ENCODE peak calls at places on chromosomes 16 and 17, in nine cellular contexts. P is prostate gland; O is right lobe of liver; L is ovary; A is cardiac muscle cell; V is fibroblast of lung; C is CD4-positive, CD25-positive, alpha-beta regulatory T cell; M is right cardiac atrium; I is aorta. T is an unnamed sample. For H3K4me1, the result is how much of the 10 kb centered on the place peaks cover.

GRCh38 chr16:1941162-1941923 is 1.7 kb downstream of the MSRB1 start:
- DNase-seq in I (no peak), P (no peak), M (no peak), C (no peak), O (peak), A (no peak), L (no peak), V (peak), T (no peak)

GRCh38 chr16:56136256-56136655 is 55.0 kb upstream of the GNAO1 start:
- DNase-seq in I (no peak), P (no peak), L (no peak), V (no peak), C (no peak), O (no peak), M (no peak), A (no peak), T (no peak)

GRCh38 chr16:75922250-75922649 is 196.0 kb upstream of the CPHXL start:
- DNase-seq in I (no peak), A (no peak), P (no peak), L (no peak), V (no peak), M (no peak), C (no peak), O (no peak), T (no peak)

GRCh38 chr17:15213381-15214087 is 51.6 kb downstream of the PMP22 start:
- DNase-seq in L (no peak), I (no peak), C (peak), M (no peak), A (peak), P (no peak), O (no peak), V (peak), T (no peak)

GRCh38 chr17:65914784-65915342 is 277.1 kb downstream of the CEP112 start:
- DNase-seq in L (no peak), V (no peak), M (no peak), A (no peak), C (peak), O (no peak), I (no peak), P (no peak), T (peak)

GRCh38 chr17:34306466-34306865 is 12.8 kb upstream of the CCL8 start:
- DNase-seq in C (no peak), O (no peak), P (no peak), L (no peak), V (peak), I (no peak), A (peak), M (no peak), T (no peak)

GRCh38 chr17:72433797-72434196 is 313.0 kb downstream of the SOX9 start:
- DNase-seq in V (no peak), I (no peak), C (no peak), P (no peak), L (no peak), A (no peak), O (no peak), M (no peak), T (no peak)

GRCh38 chr16:75264999-75265910 is 13.8 kb upstream of the BCAR1 start:
- DNase-seq in A (no peak), L (peak), O (peak), I (peak), C (no peak), P (peak), V (no peak), M (no peak), T (no peak)

GRCh38 chr17:60321336-60322055 is 70.4 kb downstream of the USP32 start:
- DNase-seq in P (no peak), M (no peak), I (no peak), A (no peak), C (no peak), O (no peak), L (no peak), V (no peak), T (no peak)

GRCh38 chr17:82400830-82401229 is 17.3 kb upstream of the HEXD start:
- DNase-seq in A (no peak), L (no peak), M (no peak), I (peak), O (no peak), C (peak), V (no peak), P (no peak), T (no peak)

GRCh38 chr17:81676906-81677305 is 6.7 kb downstream of the ARL16 start:
- DNase-seq in A (no peak), L (no peak), P (no peak), C (no peak), O (peak), M (no peak), I (no peak), V (no peak), T (no peak)

GRCh38 chr16:16945207-16945606 is 525.6 kb downstream of the XYLT1 start:
- DNase-seq in C (no peak), O (no peak), L (no peak), V (no peak), M (no peak), P (no peak), A (no peak), I (no peak), T (no peak)

GRCh38 chr16:19935696-19936095 is 51.0 kb upstream of the GPRC5B start:
- DNase-seq in P (no peak), C (no peak), I (no peak), V (no peak), A (no peak), L (no peak), O (no peak), M (peak), T (no peak)

GRCh38 chr17:59154335-59154720 is 658 bp downstream of the SKA2 start:
- DNase-seq in C (peak), V (peak), A (peak), M (peak), O (no peak), L (peak), I (no peak), P (peak), T (peak)

GRCh38 chr17:6823011-6823442 is 8.5 kb downstream of the TEKT1 start:
- DNase-seq in C (no peak), A (no peak), V (peak), L (no peak), P (no peak), I (no peak), M (no peak), O (no peak), T (peak)

GRCh38 chr16:24689128-24689527 is 40.3 kb upstream of the TNRC6A start:
- DNase-seq in A (peak), L (no peak), V (peak), O (peak), I (no peak), P (no peak), C (no peak), M (peak), T (no peak)

GRCh38 chr16:83992624-83993023 is 24.6 kb downstream of the NECAB2 start:
- DNase-seq in M (peak), V (peak), P (no peak), O (no peak), L (no peak), A (no peak), C (no peak), I (peak), T (peak)

GRCh38 chr17:76690596-76691280 is 20.0 kb downstream of the MXRA7 start:
- DNase-seq in M (no peak), P (no peak), V (no peak), A (no peak), C (no peak), O (no peak), L (no peak), I (peak), T (no peak)

GRCh38 chr17:29880031-29880430 is 50.0 kb downstream of the SSH2 start:
- DNase-seq in I (no peak), L (no peak), A (no peak), C (no peak), V (no peak), P (no peak), M (no peak), O (no peak), T (no peak)

GRCh38 chr16:80852261-80852872 is 48.0 kb upstream of the CDYL2 start:
- DNase-seq in O (no peak), V (peak), A (peak), I (no peak), M (no peak), C (peak), P (no peak), L (no peak), T (peak)

GRCh38 chr17:46822388-46822921 is 4.0 kb upstream of the WNT3 start:
- DNase-seq in M (no peak), L (no peak), I (no peak), C (peak), A (no peak), P (no peak), V (no peak), O (peak), T (no peak)

GRCh38 chr16:80527297-80527696 is 13.5 kb upstream of the DYNLRB2 start:
- DNase-seq in L (no peak), P (no peak), M (no peak), C (peak), O (no peak), V (peak), A (peak), I (peak), T (peak)

GRCh38 chr16:81413245-81413990 is 31.2 kb upstream of the CMIP start:
- DNase-seq in P (no peak), A (no peak), I (no peak), O (no peak), C (no peak), M (no peak), L (no peak), V (no peak), T (no peak)

GRCh38 chr17:70017112-70017511 is 57.9 kb upstream of the KCNJ16 start:
- DNase-seq in M (no peak), O (no peak), V (no peak), C (no peak), P (no peak), I (no peak), A (no peak), L (no peak), T (no peak)

GRCh38 chr17:51499906-51500305 is 239.6 kb downstream of the UTP18 start:
- DNase-seq in A (no peak), O (no peak), V (no peak), L (no peak), P (no peak), C (no peak), I (no peak), M (no peak), T (no peak)

GRCh38 chr17:8692916-8693315 is 51.7 kb downstream of the CCDC42 start:
- DNase-seq in P (no peak), M (no peak), O (no peak), C (no peak), V (no peak), L (no peak), A (no peak), I (no peak), T (no peak)

GRCh38 chr16:85317704-85318103 is 205.4 kb upstream of the CIBAR2 start:
- DNase-seq in C (no peak), P (no peak), I (no peak), M (no peak), O (no peak), A (no peak), L (no peak), V (no peak), T (no peak)

GRCh38 chr16:85314633-85315032 is 202.4 kb upstream of the CIBAR2 start:
- DNase-seq in P (no peak), A (no peak), C (no peak), M (no peak), L (no peak), V (no peak), O (no peak), I (no peak), T (no peak)

GRCh38 chr16:85316944-85317343 is 204.7 kb upstream of the CIBAR2 start:
- DNase-seq in O (no peak), A (peak), P (no peak), L (no peak), I (no peak), M (no peak), V (no peak), C (no peak), T (no peak)

GRCh38 chr16:85316321-85316919 is 204.1 kb upstream of the CIBAR2 start:
- DNase-seq in I (peak), C (peak), M (peak), O (peak), A (peak), V (peak), L (no peak), P (peak), T (peak)

GRCh38 chr16:85315871-85316270 is 203.6 kb upstream of the CIBAR2 start:
- DNase-seq in I (no peak), O (no peak), L (no peak), P (no peak), V (no peak), M (no peak), C (no peak), A (no peak), T (no peak)
- H3K4me1 ChIP-seq in I (under half), O (under half), L (under half), P (under half), V (under half), M (under half), C (under half), A (half or more), T (under half)

DNA sequence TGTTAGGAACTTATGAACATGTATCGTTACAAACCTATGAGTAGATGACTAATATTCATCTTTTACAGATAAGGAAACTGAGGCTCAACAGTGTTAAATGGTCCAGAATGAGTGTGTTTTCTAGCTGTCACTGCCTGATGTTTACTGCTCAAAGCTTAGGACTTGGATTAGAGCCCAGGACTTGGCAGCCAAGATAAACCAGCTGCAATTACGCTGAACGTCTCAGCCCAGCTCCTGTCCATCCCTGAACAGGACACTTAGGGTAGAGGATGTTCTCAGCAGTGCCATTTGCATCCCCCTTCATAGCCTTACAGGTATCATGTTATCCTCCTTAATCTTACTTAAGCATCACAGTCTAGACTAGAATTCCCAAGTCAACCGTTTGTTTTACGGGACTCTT is 286.0 kb downstream of the WWOX start:
- DNase-seq in A (no peak), V (no peak), O (no peak), P (no peak), M (no peak), I (no peak), L (no peak), C (no peak), T (no peak)
- H3K4me1 ChIP-seq in A (under half), V (under half), O (under half), P (under half), M (under half), I (under half), L (under half), C (under half), T (under half)

GRCh38 chr17:21201874-21202273 is 12.1 kb downstream of the TMEM11 start:
- DNase-seq in C (no peak), P (no peak), L (no peak), V (no peak), O (no peak), A (no peak), M (no peak), I (no peak), T (no peak)

GRCh38 chr17:21202512-21202911 is 11.4 kb downstream of the TMEM11 start:
- DNase-seq in I (no peak), C (no peak), A (no peak), V (no peak), O (no peak), P (no peak), M (no peak), L (no peak), T (no peak)

GRCh38 chr17:21208352-21208751 is 5.6 kb downstream of the TMEM11 start:
- DNase-seq in A (no peak), L (no peak), M (no peak), P (peak), C (no peak), V (no peak), I (no peak), O (no peak), T (no peak)

GRCh38 chr17:21201302-21201602 is 12.7 kb downstream of the TMEM11 start:
- DNase-seq in I (no peak), P (peak), L (no peak), V (no peak), O (no peak), C (no peak), M (no peak), A (no peak), T (no peak)

GRCh38 chr17:21204923-21205322 is 9.0 kb downstream of the TMEM11 start:
- DNase-seq in V (no peak), C (no peak), P (no peak), L (no peak), A (no peak), I (no peak), M (no peak), O (no peak), T (no peak)
- H3K4me1 ChIP-seq in V (under half), C (under half), P (under half), L (under half), A (under half), I (under half), M (under half), O (under half), T (under half)

GRCh38 chr16:67514382-67514828 is 14.2 kb upstream of the RIPOR1 start:
- DNase-seq in O (peak), C (peak), A (peak), L (peak), M (peak), I (peak), P (peak), V (peak), T (peak)
- H3K4me1 ChIP-seq in O (under half), C (under half), A (under half), L (under half), M (under half), I (under half), P (under half), V (under half), T (under half)

GRCh38 chr17:44547625-44548297 is 9.5 kb upstream of the FZD2 start:
- DNase-seq in L (no peak), V (peak), C (no peak), M (no peak), I (peak), A (no peak), O (no peak), P (no peak), T (no peak)
- H3K4me1 ChIP-seq in L (under half), V (under half), C (under half), M (under half), I (under half), A (under half), O (under half), P (under half), T (under half)

GRCh38 chr17:39099686-39100293 is 51.6 kb downstream of the PLXDC1 start:
- DNase-seq in M (peak), P (no peak), L (peak), I (no peak), V (peak), C (no peak), A (peak), O (no peak), T (no peak)
- H3K4me1 ChIP-seq in M (under half), P (under half), L (under half), I (under half), V (under half), C (under half), A (under half), O (under half), T (under half)

GRCh38 chr16:88973415-88974050 is 3.5 kb downstream of the CBFA2T3 start:
- DNase-seq in L (no peak), O (no peak), V (no peak), C (no peak), M (no peak), P (no peak), I (no peak), A (no peak), T (no peak)
- H3K4me1 ChIP-seq in L (under half), O (under half), V (under half), C (under half), M (under half), P (under half), I (under half), A (under half), T (under half)

T was measured in mammary epithelial cell.